ENCODE peak calls at places on chromosomes 13 and 19, in six cellular contexts. U is body of pancreas; Q is CD8-positive, alpha-beta T cell; J is activated CD4-positive, alpha-beta T cell treated with anti-CD3 and anti-CD28 coated beads, Interleukin-2, amount 50 U/mL, for 48 hours; M is NCI-H69; V is T-helper 17 cell. Z is an unnamed sample.
A peak's percentile ranks its signal among the peaks of the same experiment; 100 is the strongest.

GRCh38 chr13:76552807-76553206 is 333.4 kb downstream of the KCTD12 start:
- DNase-seq in Q (no peak), V (no peak), M (no peak), J (no peak), U (no peak), Z (no peak)

GRCh38 chr13:42041684-42042035 is 6.8 kb upstream of the DGKH start:
- DNase-seq in Q (no peak), J (no peak), U (peak; percentile 59), M (peak; percentile 64), V (no peak), Z (peak; percentile 70)

GRCh38 chr19:23404676-23405075 is 9.4 kb upstream of the ZNF91 start:
- DNase-seq in U (no peak), V (no peak), J (no peak), M (no peak), Q (no peak), Z (no peak)

GRCh38 chr13:114131581-114132418 is 623 bp downstream of the RASA3 start:
- DNase-seq in V (no peak), Q (no peak), J (peak; percentile 41), U (no peak), M (peak; percentile 65), Z (peak; percentile 92)

GRCh38 chr13:62162860-62163259 is 747.2 kb upstream of the PCDH20 start:
- DNase-seq in U (no peak), J (no peak), Q (no peak), M (no peak), V (no peak), Z (no peak)

GRCh38 chr13:51681037-51681678 is 96.9 kb downstream of the WDFY2 start:
- DNase-seq in Q (no peak), V (no peak), J (no peak), U (no peak), M (no peak), Z (no peak)

GRCh38 chr13:67281476-67281875 is 51.3 kb upstream of the PCDH9 start:
- DNase-seq in Q (no peak), M (peak; percentile 94), J (no peak), U (no peak), V (no peak), Z (no peak)

GRCh38 chr13:26695360-26695705 is 65.3 kb downstream of the GPR12 start:
- DNase-seq in U (no peak), M (no peak), Q (no peak), V (no peak), J (no peak), Z (no peak)

GRCh38 chr13:48954086-48954485 is 21.6 kb upstream of the FNDC3A start:
- DNase-seq in V (no peak), M (peak; percentile 53), U (no peak), Q (no peak), J (no peak), Z (no peak)

GRCh38 chr13:111318396-111318795 is 2.0 kb upstream of the TEX29 start:
- DNase-seq in V (no peak), Q (no peak), M (no peak), U (no peak), J (no peak), Z (no peak)

GRCh38 chr13:48838193-48839000 is 137.3 kb upstream of the FNDC3A start:
- DNase-seq in U (no peak), Q (no peak), M (no peak), V (no peak), J (no peak), Z (no peak)

GRCh38 chr13:109155301-109155761 is 525.9 kb downstream of the MYO16 start:
- DNase-seq in V (no peak), M (no peak), U (no peak), Q (no peak), J (no peak), Z (no peak)

GRCh38 chr19:49071860-49072547 is 495 bp downstream of the KCNA7 start:
- DNase-seq in M (no peak), U (no peak), Q (no peak), J (peak; percentile 34), V (no peak), Z (peak; percentile 98)

GRCh38 chr19:47190167-47190727 is 40.8 kb downstream of the BBC3 start:
- DNase-seq in M (peak; percentile 74), J (peak; percentile 78), V (peak; percentile 16), Q (no peak), U (peak; percentile 74), Z (no peak)

GRCh38 chr19:10306327-10306726 is 3.3 kb downstream of the ZGLP1 start:
- DNase-seq in V (no peak), Q (no peak), M (no peak), U (no peak), J (no peak), Z (no peak)

GRCh38 chr13:34833562-34834182 is 108.4 kb upstream of the NBEA start:
- DNase-seq in V (no peak), J (no peak), Q (no peak), U (no peak), M (peak; percentile 2), Z (peak; percentile 18)

GRCh38 chr13:99307648-99308339 is 595 bp upstream of the GPR183 start:
- DNase-seq in Q (no peak), M (peak; percentile 30), U (peak; percentile 50), J (peak; percentile 88), V (no peak), Z (no peak)

GRCh38 chr19:4909897-4910593 is 744 bp downstream of the UHRF1 start:
- DNase-seq in V (peak; percentile 93), Q (peak; percentile 85), J (peak; percentile 97), M (peak; percentile 99), U (peak; percentile 86), Z (peak; percentile 100)

GRCh38 chr13:47168086-47168485 is 271.2 kb upstream of the HTR2A start:
- DNase-seq in V (no peak), M (no peak), Q (no peak), U (no peak), J (no peak), Z (no peak)

GRCh38 chr13:43269037-43269476 is 245.7 kb downstream of the DNAJC15 start:
- DNase-seq in V (no peak), U (peak; percentile 62), Q (no peak), M (peak; percentile 35), J (no peak), Z (no peak)

GRCh38 chr13:102580552-102581169 is 16.1 kb upstream of the TPP2 start:
- DNase-seq in Q (no peak), J (no peak), M (peak; percentile 78), V (no peak), U (peak; percentile 18), Z (peak; percentile 31)

GRCh38 chr19:1251233-1251502 is 2.8 kb downstream of the MIDN start:
- DNase-seq in M (peak; percentile 78), U (peak; percentile 68), V (no peak), J (no peak), Q (no peak), Z (peak; percentile 82)

GRCh38 chr13:89361909-89362308 is 1690.7 kb downstream of the SLITRK5 start:
- DNase-seq in Q (no peak), V (no peak), U (no peak), J (no peak), M (peak; percentile 17), Z (no peak)

Z was measured in H7.